ENCODE peak calls at places on chromosomes 12 and 14, in six cellular contexts. Y is fibroblast of lung, N is K562, F is OCI-LY7, M is GM23248, K is hepatocyte. B is an unnamed sample.

GRCh38 chr14:59352951-59353350 is 112.2 kb downstream of the GPR135 start:
- DNase-seq in N (no peak), Y (no peak), K (no peak), M (no peak), F (no peak), B (no peak)

GRCh38 chr14:91303091-91303923 is 58.8 kb upstream of the GPR68 start:
- DNase-seq in M (peak), N (peak), K (no peak), F (peak), Y (peak), B (peak)

GRCh38 chr12:12807970-12808702 is 5.0 kb upstream of the DDX47 start:
- DNase-seq in K (no peak), F (peak), N (no peak), M (peak), Y (peak), B (peak)

GRCh38 chr12:49698619-49699545 is 8.3 kb downstream of the FMNL3 start:
- DNase-seq in Y (peak), N (peak), F (peak), K (no peak), M (peak), B (peak)

GRCh38 chr14:58887931-58888330 is 250.2 kb downstream of the DACT1 start:
- DNase-seq in N (no peak), K (no peak), M (no peak), Y (no peak), F (no peak), B (no peak)

GRCh38 chr12:561908-562593 is 101.2 kb downstream of the NINJ2 start:
- DNase-seq in N (no peak), F (no peak), Y (no peak), K (no peak), M (no peak), B (no peak)

GRCh38 chr12:58143498-58143897 is 202.1 kb downstream of the ATP23 start:
- DNase-seq in Y (no peak), K (no peak), N (no peak), F (no peak), M (no peak), B (no peak)

GRCh38 chr12:69687390-69687789 is 11.7 kb downstream of the BEST3 start:
- DNase-seq in N (no peak), K (no peak), Y (peak), M (peak), F (no peak), B (no peak)

GRCh38 chr14:73290279-73290678 is 53.0 kb downstream of the PAPLN start:
- DNase-seq in F (no peak), N (no peak), Y (peak), K (no peak), M (no peak), B (no peak)

GRCh38 chr12:81257952-81258551 is 180.2 kb downstream of the ACSS3 start:
- DNase-seq in M (peak), F (peak), K (peak), Y (peak), N (no peak), B (peak)

GRCh38 chr12:116265361-116266128 is 11.9 kb downstream of the MED13L start:
- DNase-seq in M (peak), Y (no peak), K (no peak), F (no peak), N (no peak), B (no peak)
- H3K4me3 ChIP-seq in M (peak), Y (no peak), K (no peak), F (no peak), N (no peak), B (no peak)

DNA sequence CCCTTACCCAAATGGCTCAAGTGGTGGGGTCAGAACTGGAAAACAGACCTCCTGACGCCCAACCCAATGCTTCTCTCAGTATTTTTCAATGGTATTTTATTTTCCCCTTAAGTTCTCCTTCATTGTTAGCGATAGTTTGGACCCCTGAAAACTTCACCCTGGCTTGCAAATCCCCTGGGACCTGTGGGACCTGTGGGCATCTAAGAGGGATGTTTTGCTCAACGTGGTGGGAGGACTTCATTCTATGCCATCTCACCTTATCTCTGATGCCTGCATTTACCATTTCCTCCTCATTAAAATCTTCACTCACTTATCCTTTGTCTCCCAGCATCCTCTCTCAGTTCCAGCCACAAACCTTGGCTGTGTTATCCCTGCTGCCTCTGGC is 59.4 kb upstream of the GZMB start:
- DNase-seq in K (no peak), M (no peak), Y (no peak), N (no peak), F (no peak), B (no peak)
- H3K4me2 ChIP-seq in K (no peak), M (no peak), Y (no peak), N (peak), F (no peak), B (no peak)

GRCh38 chr12:117189725-117190209 is 503 bp downstream of the FBXO21 start:
- DNase-seq in Y (peak), M (peak), K (peak), F (peak), N (peak), B (peak)
- H2AFZ ChIP-seq in Y (peak), M (peak), K (peak), F (peak), N (peak), B (no peak)

GRCh38 chr14:76196980-76197379 is 45.3 kb downstream of the GPATCH2L start:
- DNase-seq in N (no peak), K (no peak), F (no peak), Y (no peak), M (no peak), B (no peak)
- H3K4me3 ChIP-seq in N (no peak), K (no peak), F (no peak), Y (no peak), M (no peak), B (no peak)

DNA sequence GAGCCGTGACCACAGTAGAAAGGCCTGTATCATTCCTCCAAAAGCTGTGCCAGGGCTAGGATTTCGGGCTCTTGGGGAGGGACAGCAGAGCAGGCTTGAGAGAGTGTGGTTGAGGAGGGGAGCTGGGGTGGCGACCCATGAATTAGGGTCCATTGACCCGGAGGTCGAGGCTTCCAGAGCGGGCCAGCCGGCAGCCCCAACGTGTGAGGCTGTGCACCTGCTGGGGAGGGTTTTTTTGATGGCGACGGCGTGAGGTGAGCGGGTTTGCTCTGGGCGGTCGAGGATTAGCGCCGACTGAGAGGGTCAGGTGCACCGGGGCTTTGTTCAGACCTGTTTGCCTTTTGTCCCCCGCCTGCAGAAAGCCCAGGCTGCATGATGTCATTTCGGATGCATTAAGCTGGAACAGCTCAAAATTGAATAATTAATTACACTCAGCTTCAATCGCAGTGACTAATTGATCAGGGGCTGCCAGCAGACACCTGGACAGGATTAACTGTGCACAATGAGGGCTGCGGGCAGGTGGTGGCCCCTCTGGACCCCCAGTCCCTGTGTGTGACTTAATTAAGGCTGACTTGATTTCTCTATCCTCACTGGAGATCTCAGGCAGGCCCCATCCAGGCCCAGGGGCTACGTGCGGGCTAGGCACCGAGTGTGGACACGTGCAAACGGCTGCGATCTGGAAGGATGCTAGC is 42.1 kb upstream of the MEG3 start:
- DNase-seq in K (no peak), F (no peak), M (no peak), N (no peak), Y (no peak), B (no peak)
- H3K4me2 ChIP-seq in K (no peak), F (no peak), M (no peak), N (no peak), Y (no peak), B (no peak)

GRCh38 chr12:53612978-53613377 is 13.2 kb downstream of the ATF7 start:
- DNase-seq in M (no peak), K (no peak), N (no peak), Y (no peak), F (no peak), B (no peak)

GRCh38 chr12:53616950-53617349 is 9.2 kb downstream of the ATF7 start:
- DNase-seq in M (no peak), Y (no peak), F (no peak), K (no peak), N (no peak), B (no peak)

GRCh38 chr12:53613821-53614220 is 12.4 kb downstream of the ATF7 start:
- DNase-seq in Y (no peak), K (no peak), F (no peak), N (no peak), M (peak), B (no peak)

GRCh38 chr12:53611304-53611703 is 14.9 kb downstream of the ATF7 start:
- DNase-seq in M (no peak), F (no peak), K (no peak), Y (no peak), N (no peak), B (no peak)
- H2AFZ ChIP-seq in M (no peak), F (no peak), K (no peak), Y (no peak), N (no peak), B (no peak)

DNA sequence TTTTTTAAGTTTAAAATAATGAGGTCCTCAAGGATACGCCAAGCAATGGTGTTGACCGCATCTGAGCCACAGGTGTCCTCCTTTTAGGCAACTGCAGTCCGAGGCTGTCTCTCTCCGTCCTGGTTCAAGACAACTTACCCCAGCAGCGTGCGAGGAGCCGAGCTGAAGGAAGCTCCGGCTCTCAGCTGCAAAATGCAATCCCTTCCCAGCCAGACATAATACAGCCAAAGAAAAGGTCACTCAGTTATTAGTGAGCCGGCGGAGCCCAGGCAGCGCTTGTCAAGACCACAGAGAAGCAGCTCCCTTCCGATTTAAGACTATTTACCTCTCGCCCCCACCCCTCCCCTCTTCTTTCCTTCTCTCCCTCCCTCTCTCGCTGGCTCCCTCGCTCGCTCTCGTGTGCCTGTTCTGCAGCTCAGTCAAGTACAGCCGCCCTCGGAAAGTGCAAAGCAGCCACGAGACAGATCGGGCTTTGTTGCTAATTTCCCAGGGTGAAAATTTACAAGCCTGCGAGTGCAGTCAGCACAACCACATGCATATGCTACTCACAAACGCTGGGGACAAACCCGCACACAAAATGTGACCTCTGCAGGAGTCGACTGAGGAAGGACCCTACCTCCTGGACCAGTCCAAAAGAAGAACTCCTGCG is 363 bp upstream of the LMO3 start:
- DNase-seq in N (no peak), Y (peak), K (peak), M (peak), F (peak), B (no peak)
- H3K4me3 ChIP-seq in N (no peak), Y (peak), K (peak), M (peak), F (peak), B (no peak)

DNA sequence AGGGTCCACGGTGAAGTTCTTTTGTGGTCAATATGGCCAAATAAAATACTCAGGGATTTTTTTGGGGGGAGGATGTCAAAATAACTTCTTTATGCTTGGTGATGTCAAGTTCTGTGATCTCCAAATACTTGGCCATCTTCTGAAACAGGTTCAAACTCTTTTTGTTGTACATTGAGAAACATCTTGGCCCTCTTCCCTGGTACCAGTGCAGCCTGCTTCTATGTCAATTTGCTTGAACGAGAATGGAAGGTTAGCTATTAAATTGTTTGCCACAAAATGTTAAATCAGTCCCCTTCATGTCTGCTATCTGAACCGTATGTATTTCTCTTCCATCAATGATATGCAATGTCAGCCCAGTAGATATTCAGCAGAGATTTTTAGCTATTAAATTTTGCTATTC is 6.1 kb upstream of the CRADD start:
- DNase-seq in M (no peak), Y (no peak), F (no peak), N (no peak), K (no peak), B (no peak)
- H3K4me2 ChIP-seq in M (no peak), Y (no peak), F (no peak), N (no peak), K (no peak), B (no peak)

GRCh38 chr12:96250119-96250685 is 56.0 kb downstream of the ELK3 start:
- DNase-seq in Y (no peak), F (no peak), N (no peak), K (no peak), M (no peak), B (no peak)
- H2AFZ ChIP-seq in Y (no peak), F (no peak), N (no peak), K (no peak), M (no peak), B (no peak)

GRCh38 chr14:70886421-70887206 is 20.6 kb upstream of the PCNX1 start:
- DNase-seq in F (peak), K (no peak), Y (no peak), M (no peak), N (peak), B (no peak)
- H3K4me3 ChIP-seq in F (no peak), K (no peak), Y (no peak), M (no peak), N (no peak), B (no peak)

B was measured in Karpas-422.